ENCODE peak calls at places on chromosomes 5 and 9, in five cellular contexts. B, Y, P, U and W are unnamed samples.
A peak's percentile ranks its signal among the peaks of the same experiment; 100 is the strongest.

GRCh38 chr9:127835930-127836586 is 18.4 kb downstream of the ENG start:
- DNase-seq in B (no peak), Y (no peak), P (no peak), U (no peak), W (no peak)

GRCh38 chr5:45639038-45639437 is 57.1 kb downstream of the HCN1 start:
- DNase-seq in B (no peak), Y (no peak), P (no peak), U (no peak), W (no peak)

GRCh38 chr5:171369898-171370297 is 17.8 kb upstream of the NPM1 start:
- DNase-seq in B (no peak), Y (no peak), P (no peak), U (no peak), W (no peak)

GRCh38 chr9:136695435-136695895 is 8.2 kb upstream of the AGPAT2 start:
- DNase-seq in B (peak; percentile 96), Y (no peak), P (no peak), U (no peak), W (peak; percentile 87)

GRCh38 chr5:53041071-53041692 is 52.0 kb downstream of the ITGA2 start:
- DNase-seq in B (no peak), Y (no peak), P (no peak), U (no peak), W (no peak)

GRCh38 chr5:133637206-133637605 is 24.9 kb upstream of the FSTL4 start:
- DNase-seq in B (no peak), Y (no peak), P (no peak), U (no peak), W (no peak)

GRCh38 chr9:124768778-124769350 is 2.2 kb downstream of the NR6A1 start:
- DNase-seq in B (no peak), Y (no peak), P (no peak), U (no peak), W (no peak)

GRCh38 chr5:132497488-132497997 is 7.0 kb upstream of the IRF1 start:
- DNase-seq in B (no peak), Y (peak; percentile 79), P (no peak), U (peak; percentile 90), W (no peak)

GRCh38 chr5:80960531-80961375 is 590 bp downstream of the RASGRF2 start:
- DNase-seq in B (no peak), Y (no peak), P (peak; percentile 50), U (peak; percentile 66), W (peak; percentile 51)

GRCh38 chr5:142621227-142621626 is 64.7 kb downstream of the FGF1 start:
- DNase-seq in B (no peak), Y (peak; percentile 53), P (no peak), U (no peak), W (no peak)

GRCh38 chr5:131377785-131378325 is 114.0 kb downstream of the CDC42SE2 start:
- DNase-seq in B (no peak), Y (no peak), P (no peak), U (no peak), W (no peak)

GRCh38 chr5:57341380-57341979 is 141.1 kb downstream of the ACTBL2 start:
- DNase-seq in B (no peak), Y (no peak), P (no peak), U (no peak), W (no peak)

GRCh38 chr5:87243161-87243877 is 24.4 kb upstream of the RASA1 start:
- DNase-seq in B (no peak), Y (peak; percentile 14), P (no peak), U (no peak), W (no peak)

GRCh38 chr9:2013688-2014087 is 1.5 kb upstream of the SMARCA2 start:
- DNase-seq in B (no peak), Y (no peak), P (no peak), U (no peak), W (no peak)

GRCh38 chr9:77975023-77975422 is 56.6 kb downstream of the GNAQ start:
- DNase-seq in B (no peak), Y (no peak), P (no peak), U (no peak), W (no peak)

GRCh38 chr9:111601237-111602018 is 2.0 kb upstream of the PTGR1 start:
- DNase-seq in B (no peak), Y (no peak), P (no peak), U (no peak), W (no peak)

GRCh38 chr5:94893404-94894145 is 275.1 kb downstream of the SLF1 start:
- DNase-seq in B (no peak), Y (no peak), P (no peak), U (no peak), W (no peak)

GRCh38 chr9:113770396-113770795 is 105.7 kb upstream of the ZNF618 start:
- DNase-seq in B (no peak), Y (no peak), P (no peak), U (no peak), W (no peak)

GRCh38 chr5:1801061-1801953 is at the start of gene NDUFS6:
- DNase-seq in B (peak; percentile 58), Y (no peak), P (peak; percentile 82), U (peak; percentile 86), W (peak; percentile 85)

GRCh38 chr5:14579246-14579645 is 2.3 kb upstream of the OTULINL start:
- DNase-seq in B (no peak), Y (no peak), P (no peak), U (no peak), W (no peak)

GRCh38 chr5:69140827-69141226 is 26.1 kb upstream of the CCNB1 start:
- DNase-seq in B (no peak), Y (no peak), P (no peak), U (no peak), W (no peak)